ENCODE peak calls at places on chromosome 11, in eight cellular contexts. B is SK-N-SH, O is K562, V is HCT116, F is HL-60, W is HepG2, P is Panc1, M is GM12878. T is an unnamed sample.

GRCh38 chr11:2896047-2896446 is 10.5 kb upstream of the CDKN1C start:
- DNase-seq in B (no peak), O (no peak), V (no peak), F (no peak), W (no peak), P (no peak), M (no peak), T (no peak)

GRCh38 chr11:115301029-115301428 is 203.2 kb downstream of the CADM1 start:
- DNase-seq in B (no peak), O (no peak), V (no peak), F (no peak), W (no peak), P (no peak), M (no peak), T (no peak)

GRCh38 chr11:75188671-75189070 is 37.8 kb downstream of the SLCO2B1 start:
- DNase-seq in B (no peak), O (no peak), V (no peak), F (no peak), W (no peak), P (no peak), M (no peak), T (no peak)

GRCh38 chr11:16783321-16783801 is 44.9 kb downstream of the C11orf58 start:
- DNase-seq in B (no peak), O (no peak), V (no peak), F (no peak), W (no peak), P (no peak), M (no peak), T (no peak)

GRCh38 chr11:125627236-125627910 is 2.4 kb downstream of the CHEK1 start:
- DNase-seq in B (no peak), O (no peak), V (no peak), F (no peak), W (no peak), P (no peak), M (no peak), T (no peak)

GRCh38 chr11:64593156-64594105 is 2.4 kb downstream of the SLC22A12 start:
- DNase-seq in B (no peak), O (no peak), V (no peak), F (no peak), W (no peak), P (no peak), M (no peak), T (no peak)

GRCh38 chr11:86698634-86699033 is 26.2 kb upstream of the ME3 start:
- DNase-seq in B (no peak), O (no peak), V (no peak), F (no peak), W (no peak), P (no peak), M (no peak), T (no peak)

GRCh38 chr11:92765965-92766371 is 203.5 kb upstream of the MTNR1B start:
- DNase-seq in B (peak), O (no peak), V (no peak), F (no peak), W (no peak), P (no peak), M (no peak), T (peak)

GRCh38 chr11:114040706-114041211 is 18.8 kb upstream of the ZBTB16 start:
- DNase-seq in B (no peak), O (no peak), V (no peak), F (no peak), W (peak), P (no peak), M (no peak), T (no peak)

GRCh38 chr11:18791175-18792065 is at the start of gene PTPN5:
- DNase-seq in B (peak), O (no peak), V (no peak), F (no peak), W (no peak), P (no peak), M (no peak), T (peak)

GRCh38 chr11:82895437-82896091 is 4.7 kb downstream of the PRCP start:
- DNase-seq in B (no peak), O (no peak), V (no peak), F (no peak), W (no peak), P (no peak), M (peak), T (no peak)

GRCh38 chr11:40185793-40186192 is 1273.7 kb downstream of the LRRC4C start:
- DNase-seq in B (no peak), O (no peak), V (no peak), F (no peak), W (no peak), P (no peak), M (no peak), T (no peak)

GRCh38 chr11:113675003-113675471 is 31.1 kb downstream of the TMPRSS5 start:
- DNase-seq in B (no peak), O (peak), V (no peak), F (no peak), W (no peak), P (no peak), M (peak), T (no peak)

GRCh38 chr11:35735903-35736302 is 73.3 kb downstream of the TRIM44 start:
- DNase-seq in B (no peak), O (no peak), V (no peak), F (no peak), W (no peak), P (no peak), M (no peak), T (no peak)

GRCh38 chr11:35009191-35009940 is 92.9 kb downstream of the PDHX start:
- DNase-seq in B (no peak), O (no peak), V (peak), F (no peak), W (peak), P (no peak), M (no peak), T (no peak)

GRCh38 chr11:85867751-85868150 is 12.6 kb downstream of the CCDC83 start:
- DNase-seq in B (no peak), O (no peak), V (no peak), F (no peak), W (no peak), P (no peak), M (no peak), T (no peak)

GRCh38 chr11:9748361-9748970 is 84.6 kb downstream of the SWAP70 start:
- DNase-seq in B (peak), O (peak), V (peak), F (peak), W (peak), P (peak), M (peak), T (peak)

GRCh38 chr11:60899021-60899936 is 7.1 kb downstream of the PRPF19 start:
- DNase-seq in B (peak), O (peak), V (peak), F (no peak), W (peak), P (peak), M (no peak), T (peak)

GRCh38 chr11:21426931-21427330 is 757.5 kb downstream of the NELL1 start:
- DNase-seq in B (no peak), O (no peak), V (no peak), F (no peak), W (no peak), P (no peak), M (no peak), T (no peak)

GRCh38 chr11:17494019-17494418 is 17.4 kb upstream of the ABCC8 start:
- DNase-seq in B (no peak), O (no peak), V (no peak), F (no peak), W (no peak), P (no peak), M (no peak), T (no peak)

GRCh38 chr11:1772270-1773130 is 8.8 kb upstream of the CTSD start:
- DNase-seq in B (no peak), O (peak), V (peak), F (peak), W (no peak), P (peak), M (no peak), T (peak)

GRCh38 chr11:15124528-15124927 is 9.8 kb downstream of the INSC start:
- DNase-seq in B (no peak), O (no peak), V (no peak), F (no peak), W (no peak), P (no peak), M (no peak), T (no peak)

GRCh38 chr11:27427183-27427980 is 45.2 kb downstream of the LGR4 start:
- DNase-seq in B (no peak), O (no peak), V (no peak), F (no peak), W (no peak), P (no peak), M (no peak), T (peak)

GRCh38 chr11:32960553-32961164 is 55.0 kb upstream of the DEPDC7 start:
- DNase-seq in B (peak), O (peak), V (peak), F (peak), W (peak), P (peak), M (peak), T (peak)

GRCh38 chr11:29452131-29452530 is 564.7 kb downstream of the KCNA4 start:
- DNase-seq in B (no peak), O (no peak), V (no peak), F (no peak), W (no peak), P (no peak), M (no peak), T (no peak)

GRCh38 chr11:67439321-67440228 is 2.1 kb upstream of the PTPRCAP start:
- DNase-seq in B (no peak), O (no peak), V (no peak), F (peak), W (peak), P (no peak), M (no peak), T (peak)

GRCh38 chr11:43834291-43834690 is 46.3 kb upstream of the ALKBH3 start:
- DNase-seq in B (no peak), O (no peak), V (no peak), F (no peak), W (no peak), P (no peak), M (no peak), T (no peak)

GRCh38 chr11:126102436-126102894 is 39.8 kb upstream of the CDON start:
- DNase-seq in B (peak), O (peak), V (no peak), F (no peak), W (peak), P (no peak), M (peak), T (no peak)

GRCh38 chr11:8593935-8594909 is at the start of gene STK33:
- DNase-seq in B (peak), O (no peak), V (peak), F (peak), W (peak), P (no peak), M (no peak), T (peak)

GRCh38 chr11:95299078-95299611 is 68.1 kb upstream of the SESN3 start:
- DNase-seq in B (no peak), O (no peak), V (no peak), F (no peak), W (no peak), P (no peak), M (no peak), T (no peak)

GRCh38 chr11:73330569-73331093 is 22.6 kb downstream of the ARHGEF17 start:
- DNase-seq in B (peak), O (peak), V (no peak), F (no peak), W (peak), P (no peak), M (no peak), T (peak)

GRCh38 chr11:69696749-69697488 is 6.9 kb downstream of the FGF19 start:
- DNase-seq in B (no peak), O (no peak), V (no peak), F (no peak), W (no peak), P (no peak), M (no peak), T (peak)

DNA sequence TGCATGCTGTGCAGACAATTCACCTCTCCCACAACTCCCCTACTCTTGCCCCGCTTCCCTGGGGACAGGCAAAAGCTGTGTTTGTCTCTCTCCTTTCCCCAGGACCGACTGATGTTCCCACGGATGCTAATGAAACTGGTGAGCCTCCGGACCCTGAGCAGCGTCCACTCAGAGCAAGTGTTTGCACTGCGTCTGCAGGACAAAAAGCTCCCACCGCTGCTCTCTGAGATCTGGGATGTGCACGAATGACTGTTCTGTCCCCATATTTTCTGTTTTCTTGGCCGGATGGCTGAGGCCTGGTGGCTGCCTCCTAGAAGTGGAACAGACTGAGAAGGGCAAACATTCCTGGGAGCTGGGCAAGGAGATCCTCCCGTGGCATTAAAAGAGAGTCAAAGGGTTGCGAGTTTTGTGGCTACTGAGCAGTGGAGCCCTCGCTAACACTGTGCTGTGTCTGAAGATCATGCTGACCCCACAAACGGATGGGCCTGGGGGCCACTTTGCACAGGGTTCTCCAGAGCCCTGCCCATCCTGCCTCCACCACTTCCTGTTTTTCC is 1.4 kb upstream of the MADD start:
- DNase-seq in B (no peak), O (no peak), V (no peak), F (no peak), W (no peak), P (no peak), M (no peak), T (peak)
- TF ChIP-seq CTCF in B (no peak), O (no peak), V (no peak), F (no peak), W (no peak), P (no peak), M (no peak), T (no peak)

GRCh38 chr11:120172921-120173705 is 35.2 kb upstream of the TRIM29 start:
- DNase-seq in B (peak), O (peak), V (no peak), F (no peak), W (no peak), P (no peak), M (no peak), T (no peak)

GRCh38 chr11:120170741-120171261 is 32.9 kb upstream of the TRIM29 start:
- DNase-seq in B (no peak), O (peak), V (no peak), F (no peak), W (no peak), P (no peak), M (no peak), T (no peak)

GRCh38 chr11:120169981-120170698 is 32.2 kb upstream of the TRIM29 start:
- DNase-seq in B (no peak), O (no peak), V (no peak), F (no peak), W (no peak), P (no peak), M (no peak), T (no peak)

GRCh38 chr11:120173771-120174170 is 35.9 kb upstream of the TRIM29 start:
- DNase-seq in B (no peak), O (no peak), V (no peak), F (no peak), W (no peak), P (no peak), M (no peak), T (no peak)

DNA sequence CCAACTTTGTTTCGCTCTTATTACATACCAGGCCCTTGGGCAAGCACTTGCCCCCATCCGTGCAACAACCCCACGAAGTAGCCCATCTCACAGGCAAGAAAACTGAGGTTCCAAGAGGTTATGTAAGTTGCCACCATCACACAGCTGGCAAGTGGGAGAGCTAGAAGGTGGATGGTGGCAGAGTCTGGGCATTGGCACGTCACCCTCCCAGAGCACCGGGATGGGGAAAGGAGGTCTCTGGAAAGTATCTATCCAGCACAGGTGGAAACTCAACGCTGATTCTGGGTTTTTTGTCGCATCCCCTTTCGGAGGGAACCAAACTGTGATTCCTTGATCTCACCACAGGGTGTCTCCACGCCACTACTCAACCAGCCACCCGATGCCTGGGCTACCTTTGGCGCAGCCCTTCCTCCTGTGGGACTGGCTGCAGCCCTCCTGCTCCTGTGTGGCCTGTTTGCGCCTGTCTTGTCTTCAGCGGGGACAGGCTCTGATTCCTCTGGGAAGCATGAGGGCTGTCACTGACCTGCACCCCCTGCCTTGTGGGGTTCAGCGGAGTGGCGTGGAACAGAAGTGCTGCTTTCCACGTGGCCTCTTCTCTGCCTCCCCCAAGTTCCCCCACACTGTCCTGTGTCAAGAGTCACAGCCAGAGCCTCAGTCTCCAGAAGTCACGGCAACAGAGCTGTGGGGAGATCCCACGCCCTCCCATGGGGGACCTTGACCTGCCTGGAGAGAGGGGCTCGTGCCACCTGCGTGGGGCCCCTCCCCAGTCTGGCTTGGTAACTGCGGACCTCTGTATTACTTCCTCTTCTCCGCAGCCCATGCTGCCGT is 34.4 kb upstream of the TRIM29 start:
- DNase-seq in B (peak), O (peak), V (peak), F (peak), W (peak), P (peak), M (no peak), T (peak)
- TF ChIP-seq REST in B (no peak), O (no peak), V (no peak), F (no peak), W (no peak), P (no peak), M (no peak), T (no peak)

GRCh38 chr11:119018074-119018938 is at the start of the genes RPS25 and TRAPPC4:
- DNase-seq in B (peak), O (peak), V (peak), F (peak), W (peak), P (peak), M (peak), T (peak)

GRCh38 chr11:119015054-119015611 is 3.0 kb downstream of the RPS25 start:
- DNase-seq in B (no peak), O (peak), V (no peak), F (no peak), W (no peak), P (no peak), M (no peak), T (no peak)

GRCh38 chr11:119014209-119014924 is 3.8 kb downstream of the RPS25 start:
- DNase-seq in B (no peak), O (peak), V (no peak), F (no peak), W (no peak), P (no peak), M (no peak), T (no peak)

GRCh38 chr11:119019996-119020395 is 1.4 kb downstream of the TRAPPC4 start:
- DNase-seq in B (no peak), O (peak), V (no peak), F (no peak), W (no peak), P (no peak), M (no peak), T (no peak)

GRCh38 chr11:119016216-119017009 is 1.7 kb downstream of the RPS25 start:
- DNase-seq in B (no peak), O (peak), V (no peak), F (no peak), W (no peak), P (no peak), M (no peak), T (no peak)
- TF ChIP-seq POLR2AphosphoS5 in B (no peak), O (peak), V (peak), F (peak), W (no peak), P (peak), M (peak), T (no peak)

GRCh38 chr11:11568651-11569229 is 53.1 kb downstream of the GALNT18 start:
- DNase-seq in B (no peak), O (no peak), V (no peak), F (no peak), W (no peak), P (no peak), M (peak), T (no peak)

GRCh38 chr11:11567862-11568650 is 53.7 kb downstream of the GALNT18 start:
- DNase-seq in B (no peak), O (no peak), V (peak), F (no peak), W (no peak), P (no peak), M (peak), T (no peak)

GRCh38 chr11:11570823-11571222 is 51.0 kb downstream of the GALNT18 start:
- DNase-seq in B (no peak), O (no peak), V (no peak), F (no peak), W (no peak), P (no peak), M (no peak), T (no peak)

GRCh38 chr11:11571893-11572292 is 49.9 kb downstream of the GALNT18 start:
- DNase-seq in B (no peak), O (no peak), V (no peak), F (no peak), W (no peak), P (no peak), M (no peak), T (no peak)

GRCh38 chr11:11569936-11570491 is 51.8 kb downstream of the GALNT18 start:
- DNase-seq in B (no peak), O (no peak), V (no peak), F (no peak), W (no peak), P (no peak), M (no peak), T (no peak)
- TF ChIP-seq CTCF in B (no peak), O (no peak), V (no peak), F (no peak), W (no peak), P (no peak), M (no peak), T (no peak)

T was measured in GM23338.